ENCODE peak calls at places on chromosomes 11 and 22, in five cellular contexts. J is lower lobe of right lung, I is Calu3, U is MM.1S, V is IMR-90. L is an unnamed sample.

GRCh38 chr11:68341557-68342458 is 29.4 kb downstream of the LRP5 start:
- DNase-seq in J (no peak), I (no peak), U (no peak), V (no peak), L (no peak)

GRCh38 chr11:78270993-78271392 is 82.3 kb downstream of the USP35 start:
- DNase-seq in J (no peak), I (no peak), U (no peak), V (no peak), L (no peak)

GRCh38 chr11:78564889-78565467 is 9.7 kb downstream of the NARS2 start:
- DNase-seq in J (no peak), I (no peak), U (no peak), V (no peak), L (no peak)

GRCh38 chr11:84414936-84415335 is 1128.8 kb upstream of the CCDC90B start:
- DNase-seq in J (no peak), I (no peak), U (no peak), V (no peak), L (no peak)

GRCh38 chr11:16612801-16613400 is 125.5 kb upstream of the C11orf58 start:
- DNase-seq in J (no peak), I (no peak), U (no peak), V (peak; percentile 35), L (no peak)

GRCh38 chr22:43228863-43229262 is 41.9 kb upstream of the TTLL12 start:
- DNase-seq in J (no peak), I (no peak), U (no peak), V (no peak), L (no peak)

GRCh38 chr11:94734563-94735275 is 33.4 kb upstream of the AMOTL1 start:
- DNase-seq in J (no peak), I (no peak), U (no peak), V (no peak), L (no peak)

GRCh38 chr22:33112606-33113005 is 54.4 kb upstream of the SYN3 start:
- DNase-seq in J (no peak), I (no peak), U (peak; percentile 74), V (no peak), L (no peak)

GRCh38 chr11:20026629-20027545 is 133.4 kb downstream of the DBX1 start:
- DNase-seq in J (no peak), I (peak; percentile 57), U (no peak), V (no peak), L (peak; percentile 87)

GRCh38 chr11:108647701-108648527 is 17.0 kb upstream of the DDX10 start:
- DNase-seq in J (peak; percentile 60), I (peak; percentile 53), U (peak; percentile 58), V (peak; percentile 81), L (no peak)

GRCh38 chr22:20463324-20464095 is 25.9 kb upstream of the SCARF2 start:
- DNase-seq in J (no peak), I (no peak), U (peak; percentile 51), V (no peak), L (peak; percentile 13)

GRCh38 chr11:12287374-12288211 is 89.8 kb upstream of the PARVA start:
- DNase-seq in J (no peak), I (peak; percentile 91), U (no peak), V (peak; percentile 99), L (peak; percentile 88)

GRCh38 chr11:114282488-114282887 is 13.7 kb upstream of the NNMT start:
- DNase-seq in J (no peak), I (no peak), U (no peak), V (no peak), L (no peak)

GRCh38 chr22:30116362-30117117 is 36.3 kb downstream of the HORMAD2 start:
- DNase-seq in J (no peak), I (no peak), U (no peak), V (peak; percentile 78), L (no peak)

GRCh38 chr11:110046759-110047386 is 46.3 kb upstream of the ZC3H12C start:
- DNase-seq in J (no peak), I (no peak), U (no peak), V (no peak), L (no peak)

GRCh38 chr22:43878079-43878795 is 13.6 kb downstream of the PNPLA5 start:
- DNase-seq in J (no peak), I (no peak), U (no peak), V (peak; percentile 21), L (peak; percentile 22)

GRCh38 chr11:94740975-94741707 is 27.0 kb upstream of the AMOTL1 start:
- DNase-seq in J (peak; percentile 50), I (peak; percentile 20), U (peak; percentile 31), V (peak; percentile 69), L (peak; percentile 75)

GRCh38 chr11:93585758-93586157 is 42.6 kb upstream of the SMCO4 start:
- DNase-seq in J (no peak), I (peak; percentile 4), U (no peak), V (peak; percentile 73), L (no peak)

GRCh38 chr11:91587131-91587530 is 637.5 kb upstream of the FAT3 start:
- DNase-seq in J (no peak), I (no peak), U (no peak), V (no peak), L (no peak)

GRCh38 chr11:64383580-64383979 is 24.6 kb downstream of the RPS6KA4 start:
- DNase-seq in J (no peak), I (no peak), U (no peak), V (no peak), L (no peak)

GRCh38 chr11:64379817-64380709 is 21.1 kb downstream of the RPS6KA4 start:
- DNase-seq in J (no peak), I (no peak), U (no peak), V (no peak), L (no peak)

GRCh38 chr11:64379160-64379559 is 20.2 kb downstream of the RPS6KA4 start:
- DNase-seq in J (no peak), I (no peak), U (no peak), V (no peak), L (peak; percentile 75)

GRCh38 chr11:64382586-64382985 is 23.6 kb downstream of the RPS6KA4 start:
- DNase-seq in J (no peak), I (no peak), U (no peak), V (no peak), L (no peak)

GRCh38 chr11:64381350-64381749 is 22.4 kb downstream of the RPS6KA4 start:
- DNase-seq in J (no peak), I (no peak), U (no peak), V (no peak), L (no peak)
- TF ChIP-seq CTCF in J (no peak), I (no peak), U (no peak), V (no peak), L (no peak)

GRCh38 chr11:130979386-130979972 is 63.2 kb upstream of the SNX19 start:
- DNase-seq in J (no peak), I (no peak), U (peak; percentile 35), V (peak; percentile 61), L (no peak)
- TF ChIP-seq CTCF in J (peak; percentile 19), I (no peak), U (peak; percentile 39), V (peak; percentile 66), L (peak; percentile 26)

DNA sequence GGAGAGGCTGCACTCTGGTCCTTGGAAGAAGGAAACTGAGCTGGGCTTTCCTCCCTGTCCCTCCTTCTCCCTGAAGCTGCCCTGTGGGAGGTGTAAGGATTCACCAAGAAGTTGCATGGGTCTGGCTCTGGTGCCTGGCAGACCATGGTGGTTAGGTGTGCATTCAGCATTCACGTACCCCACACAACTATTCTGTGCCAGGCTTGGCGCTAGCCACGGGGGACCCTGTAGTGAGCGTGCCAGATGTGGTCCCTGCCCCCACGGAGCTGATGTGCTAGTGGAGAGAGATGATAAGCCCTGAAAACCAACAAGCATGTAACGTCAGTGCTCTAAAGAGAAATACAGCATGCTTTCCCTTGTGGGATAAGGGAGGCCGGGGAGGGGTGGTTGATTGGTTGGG is 48.8 kb downstream of the CD82 start:
- DNase-seq in J (peak; percentile 32), I (no peak), U (no peak), V (no peak), L (peak; percentile 65)
- TF ChIP-seq CTCF in J (no peak), I (no peak), U (no peak), V (no peak), L (no peak)

GRCh38 chr22:50315289-50316113 is 8.1 kb upstream of the PLXNB2 start:
- DNase-seq in J (no peak), I (no peak), U (peak; percentile 40), V (no peak), L (peak; percentile 59)
- TF ChIP-seq CTCF in J (no peak), I (no peak), U (no peak), V (no peak), L (no peak)

GRCh38 chr11:64186205-64187165 is 514 bp downstream of the STIP1 start:
- DNase-seq in J (no peak), I (no peak), U (peak; percentile 27), V (peak; percentile 2), L (no peak)
- TF ChIP-seq CTCF in J (no peak), I (no peak), U (no peak), V (no peak), L (no peak)